ENCODE peak calls at places on chromosomes 5 and 9, in nine cellular contexts. M, N, R, G, A, F, K, B and W are unnamed samples.
A peak's percentile ranks its signal among the peaks of the same experiment; 100 is the strongest.

GRCh38 chr5:61768692-61769281 is 436.7 kb downstream of the ZSWIM6 start:
- DNase-seq in N (peak; percentile 69), K (peak; percentile 31), M (peak; percentile 63), A (peak; percentile 54), R (peak; percentile 69), G (peak; percentile 19), B (peak; percentile 38), F (peak; percentile 53), W (peak; percentile 89)

GRCh38 chr5:7894860-7895259 is 25.9 kb downstream of the MTRR start:
- DNase-seq in A (no peak), N (no peak), B (no peak), R (no peak), K (no peak), F (no peak), M (no peak), G (peak; percentile 61), W (no peak)

GRCh38 chr5:41748631-41749030 is 121.6 kb downstream of the OXCT1 start:
- DNase-seq in G (no peak), N (no peak), A (no peak), B (peak; percentile 14), F (peak; percentile 24), M (peak; percentile 41), R (peak; percentile 27), K (no peak), W (no peak)

GRCh38 chr9:110125207-110125751 is 82.7 kb downstream of the C9orf152 start:
- DNase-seq in M (no peak), A (no peak), B (peak; percentile 90), G (no peak), F (no peak), N (peak; percentile 95), K (no peak), R (peak; percentile 94), W (peak; percentile 88)

GRCh38 chr9:70589571-70590263 is 175.3 kb upstream of the KLF9 start:
- DNase-seq in M (no peak), B (peak; percentile 83), G (no peak), K (no peak), F (no peak), N (peak; percentile 32), R (no peak), A (no peak), W (no peak)

GRCh38 chr9:135448570-135449180 is 30.9 kb upstream of the PPP1R26 start:
- DNase-seq in K (peak; percentile 9), R (peak; percentile 21), B (peak; percentile 44), M (no peak), N (no peak), A (no peak), F (no peak), G (no peak), W (peak; percentile 38)

GRCh38 chr5:54859321-54859720 is 126.1 kb downstream of the ESM1 start:
- DNase-seq in A (no peak), M (no peak), K (no peak), N (no peak), R (no peak), G (no peak), F (no peak), B (peak; percentile 30), W (no peak)

GRCh38 chr9:101711330-101711941 is 27.0 kb downstream of the GRIN3A start:
- DNase-seq in A (peak; percentile 34), F (peak; percentile 4), N (peak; percentile 27), M (no peak), K (peak; percentile 30), G (peak; percentile 20), R (peak; percentile 47), B (peak; percentile 22), W (peak; percentile 82)

GRCh38 chr9:14910178-14910805 is at the start of gene FREM1:
- DNase-seq in M (no peak), N (peak; percentile 57), G (no peak), A (no peak), R (peak; percentile 87), F (no peak), K (peak; percentile 58), B (peak; percentile 45), W (peak; percentile 79)

GRCh38 chr9:93946338-93946712 is 8.8 kb downstream of the BARX1 start:
- DNase-seq in A (no peak), B (no peak), N (no peak), G (no peak), M (no peak), R (no peak), F (no peak), K (no peak), W (no peak)

GRCh38 chr5:44603496-44604272 is 205.1 kb upstream of the MRPS30 start:
- DNase-seq in N (no peak), K (no peak), G (no peak), B (peak; percentile 1), M (peak; percentile 0), A (peak; percentile 0), F (peak; percentile 13), R (peak; percentile 30), W (peak; percentile 62)

GRCh38 chr9:70954126-70954525 is 167.3 kb downstream of the TRPM3 start:
- DNase-seq in B (peak; percentile 76), R (peak; percentile 81), F (peak; percentile 34), K (no peak), G (no peak), A (no peak), M (peak; percentile 2), N (peak; percentile 11), W (peak; percentile 73)

GRCh38 chr9:109192732-109193361 is 25.8 kb upstream of the FRRS1L start:
- DNase-seq in K (peak; percentile 37), M (peak; percentile 15), A (no peak), G (no peak), N (peak; percentile 55), B (peak; percentile 34), R (peak; percentile 73), F (peak; percentile 38), W (peak; percentile 85)

GRCh38 chr5:72288923-72289322 is 31.1 kb downstream of the MRPS27 start:
- DNase-seq in N (no peak), M (no peak), F (no peak), A (no peak), R (no peak), K (no peak), B (no peak), G (no peak), W (no peak)

GRCh38 chr5:97550164-97550563 is 367.1 kb upstream of the RIOK2 start:
- DNase-seq in K (no peak), F (peak; percentile 21), N (no peak), G (no peak), A (no peak), M (no peak), R (peak; percentile 34), B (peak; percentile 84), W (peak; percentile 46)

GRCh38 chr5:90876366-90876765 is 317.8 kb downstream of the ADGRV1 start:
- DNase-seq in A (no peak), R (peak; percentile 57), G (no peak), M (no peak), K (no peak), F (no peak), B (no peak), N (no peak), W (no peak)

GRCh38 chr9:91047993-91048607 is 246.5 kb downstream of the SYK start:
- DNase-seq in N (no peak), G (no peak), B (peak; percentile 90), R (no peak), M (no peak), K (no peak), A (no peak), F (peak; percentile 55), W (no peak)

DNA sequence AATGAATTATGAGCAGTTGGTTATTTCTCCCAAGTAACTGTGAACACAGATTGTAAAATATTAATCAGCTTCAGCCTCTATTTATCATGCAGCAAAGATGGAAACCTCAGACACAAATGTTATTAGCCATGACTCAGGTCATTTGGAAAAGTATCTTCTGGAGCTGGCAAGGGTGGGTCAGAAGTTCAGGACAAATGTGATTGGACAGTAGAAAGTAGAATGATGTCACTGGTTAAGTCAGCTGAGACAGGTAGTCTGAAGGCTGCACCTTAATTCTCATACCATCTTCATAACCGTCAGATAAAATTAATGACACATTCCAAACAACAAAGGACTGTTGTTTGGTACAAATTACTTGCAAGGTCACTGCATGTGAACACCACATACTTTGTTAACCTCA is 140.2 kb downstream of the EMB start:
- DNase-seq in N (no peak), G (no peak), B (no peak), K (no peak), F (peak; percentile 35), M (peak; percentile 27), R (no peak), A (no peak), W (no peak)
- TF ChIP-seq EZH2phosphoT487 in N (no peak), G (no peak), B (no peak), K (no peak), F (no peak), M (no peak), R (no peak), A (no peak), W (no peak)

DNA sequence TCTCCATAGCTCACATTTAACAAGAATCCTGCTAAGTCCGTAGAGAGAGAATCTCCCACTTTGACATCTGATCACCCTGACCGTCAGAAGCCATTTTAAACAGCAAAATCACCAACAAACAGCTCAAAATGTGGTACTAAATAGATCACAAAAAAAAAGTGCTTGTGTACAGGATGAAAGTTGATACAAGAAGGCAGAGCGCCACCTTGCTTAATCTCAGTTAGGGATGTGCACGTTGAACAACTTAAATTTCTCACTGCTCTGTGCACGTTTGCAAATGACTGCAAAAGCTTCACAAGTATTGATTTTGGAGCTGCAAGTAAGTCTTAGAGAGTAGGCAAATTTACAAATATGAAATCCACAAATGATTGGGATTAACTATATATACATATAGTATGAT is 63.1 kb upstream of the NREP start:
- DNase-seq in M (no peak), N (peak; percentile 16), B (no peak), G (no peak), F (peak; percentile 3), A (peak; percentile 41), K (no peak), R (peak; percentile 29), W (no peak)
- TF ChIP-seq EZH2phosphoT487 in M (no peak), N (no peak), B (no peak), G (no peak), F (no peak), A (no peak), K (no peak), R (no peak), W (no peak)

DNA sequence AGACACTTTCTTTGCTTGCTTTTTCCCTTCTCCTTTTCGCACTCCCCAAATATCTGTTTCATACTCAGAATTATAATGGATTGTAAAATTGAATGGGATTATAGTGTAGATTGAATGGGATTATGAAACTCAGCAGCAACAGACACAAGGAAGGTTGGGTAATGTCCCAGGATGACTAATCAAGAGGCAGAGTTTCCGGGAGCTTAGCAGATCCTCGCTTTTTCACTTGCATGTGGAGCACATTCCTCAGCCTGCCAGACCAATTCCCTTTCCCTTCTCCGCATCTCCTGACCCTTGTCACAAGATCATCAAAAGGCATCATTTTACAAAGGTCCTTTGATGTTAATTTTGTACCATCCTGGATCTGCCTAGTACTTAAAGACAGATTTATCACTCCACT is 55.1 kb upstream of the SLC1A1 start:
- DNase-seq in A (no peak), R (no peak), N (peak; percentile 25), M (no peak), K (no peak), G (no peak), F (no peak), B (peak; percentile 92), W (peak; percentile 41)
- TF ChIP-seq EZH2phosphoT487 in A (no peak), R (no peak), N (no peak), M (no peak), K (no peak), G (no peak), F (no peak), B (no peak), W (no peak)

DNA sequence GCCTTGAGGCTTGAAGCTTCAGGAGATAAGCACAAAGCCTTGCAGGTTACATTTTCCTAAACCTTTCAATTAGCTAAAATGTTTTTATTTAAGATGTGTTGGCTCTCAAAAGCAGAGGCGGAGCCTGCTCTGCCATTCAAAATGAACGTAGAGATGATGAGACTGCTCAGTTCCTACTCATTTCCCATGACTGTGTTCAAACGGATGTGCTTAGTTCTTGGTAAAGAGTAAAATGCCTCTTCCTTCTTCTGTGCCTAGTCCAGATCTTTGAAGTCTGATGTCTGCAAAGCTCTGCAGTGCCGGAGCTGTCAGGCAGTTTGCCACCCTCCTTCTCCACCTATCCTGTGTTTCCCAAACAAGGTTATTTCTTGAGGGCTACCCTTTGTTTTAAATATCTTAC is 46.3 kb upstream of the ADAMTSL1 start:
- DNase-seq in M (no peak), A (no peak), R (no peak), N (no peak), G (no peak), K (no peak), B (peak; percentile 20), F (no peak), W (no peak)
- TF ChIP-seq EZH2phosphoT487 in M (no peak), A (no peak), R (no peak), N (no peak), G (no peak), K (no peak), B (no peak), F (no peak), W (no peak)